ENCODE peak calls at places on chromosomes 1 and 21, in four cellular contexts. One of them, this sample, is unnamed.
A peak's percentile ranks its signal among the peaks of the same experiment; 100 is the strongest.

GRCh38 chr1:157482717-157483116 is 69.6 kb downstream of the FCRL5 start:
- DNase-seq in pancreas: no peak
- DNase-seq in HCT116: no peak
- DNase-seq in lung: no peak
- DNase-seq in this sample: no peak

GRCh38 chr1:62325696-62326095 is 6.5 kb upstream of the KANK4 start:
- DNase-seq in pancreas: no peak
- DNase-seq in HCT116: no peak
- DNase-seq in lung: no peak
- DNase-seq in this sample: no peak

GRCh38 chr1:201224671-201225400 is 34.2 kb downstream of the IGFN1 start:
- DNase-seq in pancreas: no peak
- DNase-seq in HCT116: no peak
- DNase-seq in lung: no peak
- DNase-seq in this sample: no peak

GRCh38 chr1:205596876-205597275 is 34.9 kb downstream of the ELK4 start:
- DNase-seq in pancreas: peak; percentile 1
- DNase-seq in HCT116: no peak
- DNase-seq in lung: no peak
- DNase-seq in this sample: no peak

GRCh38 chr1:36479505-36480051 is 3.1 kb downstream of the CSF3R start:
- DNase-seq in pancreas: no peak
- DNase-seq in HCT116: no peak
- DNase-seq in lung: no peak
- DNase-seq in this sample: no peak

GRCh38 chr1:248904437-248905216 is 1.4 kb upstream of the PGBD2 start:
- DNase-seq in pancreas: no peak
- DNase-seq in HCT116: no peak
- DNase-seq in lung: no peak
- DNase-seq in this sample: no peak

GRCh38 chr1:156128749-156129682 is 14.5 kb downstream of the LMNA start:
- DNase-seq in pancreas: no peak
- DNase-seq in HCT116: no peak
- DNase-seq in lung: no peak
- DNase-seq in this sample: no peak

GRCh38 chr1:162040657-162041056 is 17.0 kb upstream of the OLFML2B start:
- DNase-seq in pancreas: no peak
- DNase-seq in HCT116: peak; percentile 34
- DNase-seq in lung: no peak
- DNase-seq in this sample: peak; percentile 29

GRCh38 chr1:172883387-172883791 is 167.4 kb downstream of the TNFSF18 start:
- DNase-seq in pancreas: no peak
- DNase-seq in HCT116: no peak
- DNase-seq in lung: no peak
- DNase-seq in this sample: no peak

GRCh38 chr1:162349635-162350330 is 26.9 kb downstream of the SPATA46 start:
- DNase-seq in pancreas: no peak
- DNase-seq in HCT116: peak; percentile 35
- DNase-seq in lung: no peak
- DNase-seq in this sample: peak; percentile 46

GRCh38 chr1:213055767-213056166 is 4.7 kb downstream of the RPS6KC1 start:
- DNase-seq in pancreas: no peak
- DNase-seq in HCT116: no peak
- DNase-seq in lung: no peak
- DNase-seq in this sample: no peak

GRCh38 chr1:59150537-59151386 is 146.1 kb upstream of the FGGY start:
- DNase-seq in pancreas: peak; percentile 29
- DNase-seq in HCT116: peak; percentile 56
- DNase-seq in lung: peak; percentile 60
- DNase-seq in this sample: peak; percentile 6

GRCh38 chr1:44640178-44640865 is 34.0 kb downstream of the TMEM53 start:
- DNase-seq in pancreas: no peak
- DNase-seq in HCT116: no peak
- DNase-seq in lung: no peak
- DNase-seq in this sample: no peak

GRCh38 chr1:59404725-59405124 is 107.8 kb downstream of the FGGY start:
- DNase-seq in pancreas: no peak
- DNase-seq in HCT116: no peak
- DNase-seq in lung: no peak
- DNase-seq in this sample: no peak

GRCh38 chr21:36732761-36733160 is 33.8 kb downstream of the SIM2 start:
- DNase-seq in pancreas: no peak
- DNase-seq in HCT116: no peak
- DNase-seq in lung: no peak
- DNase-seq in this sample: no peak

GRCh38 chr21:35611752-35612151 is 448.6 kb downstream of the SETD4 start:
- DNase-seq in pancreas: no peak
- DNase-seq in HCT116: no peak
- DNase-seq in lung: no peak
- DNase-seq in this sample: no peak

GRCh38 chr21:46639489-46640386 is 4.3 kb downstream of the PRMT2 start:
- DNase-seq in pancreas: no peak
- DNase-seq in HCT116: no peak
- DNase-seq in lung: no peak
- DNase-seq in this sample: no peak

GRCh38 chr1:43563779-43564616 is 33.3 kb downstream of the PTPRF start:
- DNase-seq in pancreas: no peak
- DNase-seq in HCT116: no peak
- DNase-seq in lung: no peak
- DNase-seq in this sample: no peak

GRCh38 chr1:158331431-158331830 is at the start of gene CD1B:
- DNase-seq in pancreas: no peak
- DNase-seq in HCT116: no peak
- DNase-seq in lung: no peak
- DNase-seq in this sample: no peak

GRCh38 chr1:176567190-176567794 is 104.3 kb downstream of the PAPPA2 start:
- DNase-seq in pancreas: no peak
- DNase-seq in HCT116: no peak
- DNase-seq in lung: no peak
- DNase-seq in this sample: no peak

GRCh38 chr1:6832789-6833188 is 47.5 kb downstream of the CAMTA1 start:
- DNase-seq in pancreas: no peak
- DNase-seq in HCT116: no peak
- DNase-seq in lung: no peak
- DNase-seq in this sample: no peak

GRCh38 chr21:16194851-16195251 is 465.1 kb downstream of the USP25 start:
- DNase-seq in pancreas: no peak
- DNase-seq in HCT116: no peak
- DNase-seq in lung: no peak
- DNase-seq in this sample: no peak

GRCh38 chr1:46173361-46173856 is 1.5 kb upstream of the TSPAN1 start:
- DNase-seq in pancreas: no peak
- DNase-seq in HCT116: no peak
- DNase-seq in lung: no peak
- DNase-seq in this sample: no peak

GRCh38 chr1:85327759-85328158 is 51.3 kb upstream of the BCL10 start:
- DNase-seq in pancreas: no peak
- DNase-seq in HCT116: no peak
- DNase-seq in lung: no peak
- DNase-seq in this sample: no peak

GRCh38 chr1:183272390-183272801 is 86.3 kb downstream of the LAMC2 start:
- DNase-seq in pancreas: no peak
- DNase-seq in HCT116: no peak
- DNase-seq in lung: no peak
- DNase-seq in this sample: peak; percentile 66

GRCh38 chr1:54857066-54857660 is 29.8 kb downstream of the DHCR24 start:
- DNase-seq in pancreas: no peak
- DNase-seq in HCT116: no peak
- DNase-seq in lung: no peak
- DNase-seq in this sample: no peak

GRCh38 chr1:187630653-187631380 is 802.1 kb downstream of the PLA2G4A start:
- DNase-seq in pancreas: no peak
- DNase-seq in HCT116: no peak
- DNase-seq in lung: no peak
- DNase-seq in this sample: no peak

GRCh38 chr1:91940496-91940895 is 8.7 kb upstream of the BRDT start:
- DNase-seq in pancreas: no peak
- DNase-seq in HCT116: no peak
- DNase-seq in lung: no peak
- DNase-seq in this sample: no peak

GRCh38 chr21:32917392-32918135 is 108.2 kb upstream of the OLIG2 start:
- DNase-seq in pancreas: no peak
- DNase-seq in HCT116: no peak
- DNase-seq in lung: no peak
- DNase-seq in this sample: no peak

GRCh38 chr1:202056644-202057334 is 46.4 kb downstream of the ELF3 start:
- DNase-seq in pancreas: peak; percentile 90
- DNase-seq in HCT116: peak; percentile 76
- DNase-seq in lung: peak; percentile 74
- DNase-seq in this sample: peak; percentile 73

GRCh38 chr1:89799495-89799894 is 21.3 kb upstream of the LRRC8D start:
- DNase-seq in pancreas: no peak
- DNase-seq in HCT116: no peak
- DNase-seq in lung: no peak
- DNase-seq in this sample: no peak

GRCh38 chr1:176976236-176976635 is 188.3 kb downstream of the ASTN1 start:
- DNase-seq in pancreas: no peak
- DNase-seq in HCT116: no peak
- DNase-seq in lung: no peak
- DNase-seq in this sample: no peak

GRCh38 chr1:228021526-228022030 is 14.8 kb downstream of the WNT3A start:
- DNase-seq in pancreas: no peak
- DNase-seq in HCT116: no peak
- DNase-seq in lung: no peak
- DNase-seq in this sample: peak; percentile 14

GRCh38 chr1:19312782-19313635 is 883 bp downstream of the SLC66A1 start:
- DNase-seq in pancreas: no peak
- DNase-seq in HCT116: no peak
- DNase-seq in lung: no peak
- DNase-seq in this sample: no peak

GRCh38 chr1:31755197-31755611 is 8.9 kb downstream of the ADGRB2 start:
- DNase-seq in pancreas: no peak
- DNase-seq in HCT116: no peak
- DNase-seq in lung: no peak
- DNase-seq in this sample: no peak

GRCh38 chr1:109975718-109976117 is 8.8 kb upstream of the AHCYL1 start:
- DNase-seq in pancreas: no peak
- DNase-seq in HCT116: no peak
- DNase-seq in lung: no peak
- DNase-seq in this sample: no peak

GRCh38 chr1:220330265-220330664 is 58.0 kb upstream of the RAB3GAP2 start:
- DNase-seq in pancreas: no peak
- DNase-seq in HCT116: no peak
- DNase-seq in lung: no peak
- DNase-seq in this sample: no peak

GRCh38 chr1:13916530-13916929 is 216.5 kb downstream of the PRDM2 start:
- DNase-seq in pancreas: no peak
- DNase-seq in HCT116: no peak
- DNase-seq in lung: no peak
- DNase-seq in this sample: no peak
- TF ChIP-seq CTCF in pancreas: no peak
- TF ChIP-seq CTCF in HCT116: no peak
- TF ChIP-seq CTCF in lung: no peak
- TF ChIP-seq CTCF in this sample: no peak

GRCh38 chr21:34528131-34528561 is 16.1 kb upstream of the KCNE1 start:
- DNase-seq in pancreas: no peak
- DNase-seq in HCT116: no peak
- DNase-seq in lung: no peak
- DNase-seq in this sample: no peak

GRCh38 chr21:34534522-34534921 is 22.5 kb upstream of the KCNE1 start:
- DNase-seq in pancreas: no peak
- DNase-seq in HCT116: no peak
- DNase-seq in lung: no peak
- DNase-seq in this sample: no peak

GRCh38 chr21:34533938-34534337 is 21.9 kb upstream of the KCNE1 start:
- DNase-seq in pancreas: no peak
- DNase-seq in HCT116: no peak
- DNase-seq in lung: no peak
- DNase-seq in this sample: no peak

GRCh38 chr21:34530264-34530663 is 18.3 kb upstream of the KCNE1 start:
- DNase-seq in pancreas: no peak
- DNase-seq in HCT116: no peak
- DNase-seq in lung: no peak
- DNase-seq in this sample: no peak

GRCh38 chr21:34531399-34531798 is 19.4 kb upstream of the KCNE1 start:
- DNase-seq in pancreas: no peak
- DNase-seq in HCT116: no peak
- DNase-seq in lung: no peak
- DNase-seq in this sample: no peak
- H3K4me1 ChIP-seq in pancreas: peaks cover 5% of the 10 kb centered on the region
- H3K4me1 ChIP-seq in HCT116: peaks cover 7% of the 10 kb centered on the region
- H3K4me1 ChIP-seq in lung: peaks cover 1% of the 10 kb centered on the region
- H3K4me1 ChIP-seq in this sample: peaks cover 17% of the 10 kb centered on the region

GRCh38 chr1:50978852-50979781 is 9.1 kb downstream of the CDKN2C start:
- DNase-seq in pancreas: peak; percentile 29
- DNase-seq in HCT116: no peak
- DNase-seq in lung: no peak
- DNase-seq in this sample: no peak

GRCh38 chr1:50981741-50982140 is 11.7 kb downstream of the CDKN2C start:
- DNase-seq in pancreas: no peak
- DNase-seq in HCT116: no peak
- DNase-seq in lung: no peak
- DNase-seq in this sample: no peak

GRCh38 chr1:50978144-50978851 is 8.3 kb downstream of the CDKN2C start:
- DNase-seq in pancreas: peak; percentile 78
- DNase-seq in HCT116: no peak
- DNase-seq in lung: peak; percentile 41
- DNase-seq in this sample: peak; percentile 49

GRCh38 chr1:50980505-50980904 is 10.5 kb downstream of the CDKN2C start:
- DNase-seq in pancreas: no peak
- DNase-seq in HCT116: no peak
- DNase-seq in lung: no peak
- DNase-seq in this sample: no peak

GRCh38 chr1:50979964-50980363 is 9.9 kb downstream of the CDKN2C start:
- DNase-seq in pancreas: no peak
- DNase-seq in HCT116: no peak
- DNase-seq in lung: no peak
- DNase-seq in this sample: no peak
- H3K4me3 ChIP-seq in pancreas: no peak overlapping the region
- H3K4me3 ChIP-seq in HCT116: no peak overlapping the region
- H3K4me3 ChIP-seq in lung: no peak overlapping the region
- H3K4me3 ChIP-seq in this sample: no peak overlapping the region

DNA sequence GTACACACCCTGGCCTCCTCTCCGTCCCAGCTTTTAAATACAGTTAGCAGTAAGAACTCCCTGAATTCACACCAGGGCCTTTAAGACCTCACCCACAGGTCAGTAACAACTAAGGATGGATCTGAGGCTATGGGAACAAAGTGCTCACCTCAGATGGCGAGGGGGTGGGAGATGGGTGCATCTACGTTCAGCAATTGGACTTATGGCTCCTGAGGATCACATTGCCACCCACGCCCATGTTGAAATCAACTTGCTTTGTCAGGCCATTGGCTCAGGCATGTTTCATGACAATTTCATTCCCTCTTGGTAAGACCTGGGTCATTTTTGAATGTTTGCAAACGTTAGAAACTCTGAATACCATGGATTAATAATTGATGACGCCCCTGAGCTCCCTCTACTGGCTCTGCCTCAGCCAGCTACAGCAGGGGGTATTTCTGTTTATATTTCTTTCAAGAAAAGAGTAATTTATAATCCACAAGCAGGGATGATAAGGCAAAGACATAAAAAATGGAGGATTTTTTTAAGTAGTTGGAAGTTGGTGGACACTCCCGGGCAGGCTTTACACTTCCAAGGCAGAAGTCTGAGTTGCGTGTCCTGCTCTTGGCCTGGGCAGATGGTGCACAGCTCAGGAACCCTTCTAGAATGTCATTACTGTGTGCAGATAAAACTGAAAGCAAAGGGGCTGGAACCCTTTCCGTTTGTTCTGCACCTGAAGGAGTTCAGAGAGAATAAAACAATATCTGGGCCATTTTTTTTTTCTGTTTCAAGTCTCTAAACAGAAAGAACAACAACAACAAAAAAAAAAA is 13.7 kb upstream of the LBR start:
- DNase-seq in pancreas: peak; percentile 66
- DNase-seq in HCT116: no peak
- DNase-seq in lung: no peak
- DNase-seq in this sample: peak; percentile 57
- TF ChIP-seq CTCF in pancreas: no peak
- TF ChIP-seq CTCF in HCT116: no peak
- TF ChIP-seq CTCF in lung: no peak
- TF ChIP-seq CTCF in this sample: peak; percentile 57

This sample was measured in Caco-2.